ENCODE peak calls at places on chromosomes 4 and X, in five cellular contexts. X is D341Med, G is endodermal cell, K is T-helper 2 cell, T is KBM-7. Q is an unnamed sample.

GRCh38 chrX:8192276-8192675 is 21.2 kb upstream of the VCX2 start:
- DNase-seq in X (no peak), G (no peak), K (no peak), T (no peak), Q (no peak)

GRCh38 chr4:74444891-74445642 is at the start of gene AREG:
- DNase-seq in X (peak), G (peak), K (peak), T (peak), Q (peak)

GRCh38 chr4:40662962-40663604 is 33.4 kb upstream of the RBM47 start:
- DNase-seq in X (no peak), G (no peak), K (peak), T (no peak), Q (no peak)

GRCh38 chr4:61770456-61770855 is 570.3 kb downstream of the ADGRL3 start:
- DNase-seq in X (no peak), G (no peak), K (no peak), T (no peak), Q (no peak)

GRCh38 chr4:166741709-166742108 is 492.6 kb downstream of the SPOCK3 start:
- DNase-seq in X (no peak), G (no peak), K (no peak), T (no peak), Q (no peak)

GRCh38 chr4:64516176-64516575 is 106.9 kb upstream of the TECRL start:
- DNase-seq in X (no peak), G (no peak), K (no peak), T (no peak), Q (no peak)

GRCh38 chrX:111519215-111519614 is 7.8 kb downstream of the SERTM2 start:
- DNase-seq in X (no peak), G (no peak), K (no peak), T (peak), Q (peak)

GRCh38 chr4:41990029-41990382 is 324 bp upstream of the SLC30A9 start:
- DNase-seq in X (no peak), G (no peak), K (no peak), T (no peak), Q (no peak)

GRCh38 chrX:45769919-45770582 is 569.4 kb upstream of the DIPK2B start:
- DNase-seq in X (no peak), G (no peak), K (no peak), T (peak), Q (no peak)

GRCh38 chrX:9542765-9543119 is 77.9 kb downstream of the TBL1X start:
- DNase-seq in X (no peak), G (no peak), K (no peak), T (no peak), Q (no peak)

GRCh38 chr4:176238157-176238608 is 30.8 kb downstream of the ASB5 start:
- DNase-seq in X (no peak), G (no peak), K (no peak), T (no peak), Q (no peak)

GRCh38 chr4:159506801-159507517 is 404.1 kb downstream of the RAPGEF2 start:
- DNase-seq in X (no peak), G (no peak), K (no peak), T (no peak), Q (no peak)

GRCh38 chr4:2256156-2256731 is 5.7 kb downstream of the MXD4 start:
- DNase-seq in X (peak), G (no peak), K (no peak), T (no peak), Q (no peak)

GRCh38 chrX:6053126-6053625 is 175.5 kb downstream of the NLGN4X start:
- DNase-seq in X (no peak), G (no peak), K (no peak), T (no peak), Q (no peak)

GRCh38 chrX:153773741-153774575 is 6.9 kb upstream of the SRPK3 start:
- DNase-seq in X (peak), G (no peak), K (no peak), T (no peak), Q (no peak)

GRCh38 chr4:3416270-3416669 is 25.5 kb upstream of the HGFAC start:
- DNase-seq in X (no peak), G (no peak), K (no peak), T (no peak), Q (no peak)

GRCh38 chr4:23978031-23978430 is 88.2 kb upstream of the PPARGC1A start:
- DNase-seq in X (no peak), G (no peak), K (no peak), T (no peak), Q (no peak)

GRCh38 chrX:39065051-39065871 is 264.0 kb downstream of the MID1IP1 start:
- DNase-seq in X (peak), G (peak), K (no peak), T (no peak), Q (peak)

Q was measured in mesendoderm.